ENCODE peak calls at places on chromosomes 11 and 22, in nine cellular contexts. K is ovary, N is T1000, H is foreskin melanocyte, S is sigmoid colon, J is mucosa of descending colon, E is RPMI8226, X is ureter, I is epithelial cell of prostate. A is an unnamed sample.

GRCh38 chr11:85828640-85828978 is 17.7 kb upstream of the SYTL2 start:
- DNase-seq in K (no peak), N (no peak), H (no peak), S (no peak), J (no peak), E (no peak), X (no peak), I (no peak), A (no peak)

GRCh38 chr22:30573594-30574094 is 821 bp downstream of the GAL3ST1 start:
- DNase-seq in K (no peak), N (no peak), H (no peak), S (no peak), J (peak; percentile 75), E (no peak), X (no peak), I (no peak), A (no peak)

GRCh38 chr11:118918128-118918685 is 7.5 kb downstream of the BCL9L start:
- DNase-seq in K (peak; percentile 90), N (peak; percentile 48), H (peak; percentile 93), S (peak; percentile 92), J (peak; percentile 90), E (no peak), X (peak; percentile 83), I (peak; percentile 69), A (no peak)

GRCh38 chr22:30826670-30827355 is 132.1 kb downstream of the OSBP2 start:
- DNase-seq in K (no peak), N (no peak), H (no peak), S (no peak), J (no peak), E (no peak), X (no peak), I (no peak), A (no peak)

GRCh38 chr11:113384551-113384950 is 3.0 kb upstream of the ANKK1 start:
- DNase-seq in K (no peak), N (no peak), H (no peak), S (no peak), J (no peak), E (no peak), X (peak; percentile 81), I (peak; percentile 99), A (no peak)

GRCh38 chr11:113847111-113847510 is 28.3 kb downstream of the USP28 start:
- DNase-seq in K (no peak), N (no peak), H (no peak), S (no peak), J (no peak), E (no peak), X (no peak), I (no peak), A (no peak)

GRCh38 chr11:46254135-46254491 is 23.3 kb upstream of the CREB3L1 start:
- DNase-seq in K (no peak), N (no peak), H (no peak), S (no peak), J (peak; percentile 83), E (no peak), X (no peak), I (no peak), A (no peak)

GRCh38 chr11:58394195-58394594 is 12.5 kb downstream of the OR5B3 start:
- DNase-seq in K (no peak), N (no peak), H (peak; percentile 74), S (no peak), J (no peak), E (no peak), X (no peak), I (peak; percentile 40), A (no peak)

GRCh38 chr11:111440416-111441205 is 61.5 kb upstream of the POU2AF1 start:
- DNase-seq in K (no peak), N (no peak), H (no peak), S (peak; percentile 56), J (peak; percentile 57), E (peak; percentile 79), X (peak; percentile 60), I (no peak), A (no peak)

GRCh38 chr11:33207408-33207985 is 46.2 kb upstream of the CSTF3 start:
- DNase-seq in K (peak; percentile 21), N (no peak), H (no peak), S (no peak), J (no peak), E (no peak), X (no peak), I (no peak), A (no peak)

GRCh38 chr11:57275582-57275981 is 38.5 kb upstream of the APLNR start:
- DNase-seq in K (no peak), N (no peak), H (no peak), S (no peak), J (no peak), E (no peak), X (no peak), I (no peak), A (no peak)

GRCh38 chr11:112024178-112024777 is 930 bp upstream of the DLAT start:
- DNase-seq in K (no peak), N (no peak), H (peak; percentile 7), S (no peak), J (no peak), E (peak; percentile 58), X (no peak), I (no peak), A (no peak)

GRCh38 chr22:30970356-30970746 is 1.3 kb downstream of the TUG1 start:
- DNase-seq in K (no peak), N (no peak), H (no peak), S (no peak), J (no peak), E (no peak), X (no peak), I (no peak), A (no peak)

GRCh38 chr22:42066133-42066761 is 4.4 kb downstream of the NAGA start:
- DNase-seq in K (peak; percentile 10), N (no peak), H (no peak), S (no peak), J (peak; percentile 25), E (no peak), X (peak; percentile 29), I (no peak), A (no peak)

GRCh38 chr11:34997872-34998548 is 81.6 kb downstream of the PDHX start:
- DNase-seq in K (no peak), N (no peak), H (no peak), S (no peak), J (no peak), E (no peak), X (no peak), I (no peak), A (no peak)

GRCh38 chr22:17436981-17437410 is 67.7 kb downstream of the CECR2 start:
- DNase-seq in K (no peak), N (no peak), H (peak; percentile 50), S (no peak), J (no peak), E (no peak), X (no peak), I (no peak), A (no peak)

GRCh38 chr22:22943521-22944267 is 56.1 kb downstream of the IGLL5 start:
- DNase-seq in K (no peak), N (no peak), H (no peak), S (no peak), J (no peak), E (peak; percentile 6), X (peak; percentile 27), I (no peak), A (no peak)

GRCh38 chr11:134679592-134679991 is 267.6 kb upstream of the B3GAT1 start:
- DNase-seq in K (no peak), N (no peak), H (no peak), S (peak; percentile 29), J (no peak), E (no peak), X (peak; percentile 24), I (no peak), A (no peak)

GRCh38 chr11:134041791-134042696 is 26.8 kb upstream of the JAM3 start:
- DNase-seq in K (no peak), N (no peak), H (no peak), S (no peak), J (no peak), E (no peak), X (no peak), I (no peak), A (no peak)

GRCh38 chr11:63869686-63870085 is 30.8 kb downstream of the MARK2 start:
- DNase-seq in K (no peak), N (no peak), H (no peak), S (no peak), J (peak; percentile 37), E (no peak), X (no peak), I (no peak), A (no peak)

GRCh38 chr11:79441159-79441875 is 487 bp upstream of the TENM4 start:
- DNase-seq in K (peak; percentile 36), N (no peak), H (no peak), S (no peak), J (no peak), E (no peak), X (no peak), I (no peak), A (no peak)

GRCh38 chr22:41687901-41688364 is 734 bp downstream of the SNU13 start:
- DNase-seq in K (no peak), N (no peak), H (peak; percentile 24), S (no peak), J (peak; percentile 58), E (peak; percentile 47), X (no peak), I (no peak), A (no peak)

GRCh38 chr11:93765551-93765950 is 18.5 kb upstream of the MED17 start:
- DNase-seq in K (no peak), N (no peak), H (no peak), S (no peak), J (no peak), E (no peak), X (no peak), I (no peak), A (no peak)